ENCODE peak calls at places on chromosomes 12 and 14, in five cellular contexts. A, R, M, Y and X are unnamed samples.

GRCh38 chr12:121916719-121917118 is 1.7 kb upstream of the CFAP251 start:
- DNase-seq in A (no peak), R (no peak), M (peak), Y (no peak), X (peak)

GRCh38 chr12:79250186-79250585 is 385.6 kb downstream of the SYT1 start:
- DNase-seq in A (no peak), R (no peak), M (no peak), Y (no peak), X (no peak)

GRCh38 chr12:122870867-122871664 is 24.9 kb downstream of the VPS37B start:
- DNase-seq in A (no peak), R (peak), M (no peak), Y (peak), X (no peak)

GRCh38 chr12:56042430-56043203 is 899 bp downstream of the RPS26 start:
- DNase-seq in A (no peak), R (no peak), M (no peak), Y (no peak), X (no peak)

GRCh38 chr12:52796839-52797528 is 1.1 kb upstream of the KRT3 start:
- DNase-seq in A (no peak), R (no peak), M (no peak), Y (no peak), X (no peak)

GRCh38 chr14:72024043-72024407 is 91.8 kb downstream of the RGS6 start:
- DNase-seq in A (no peak), R (peak), M (peak), Y (no peak), X (no peak)

GRCh38 chr12:28089363-28089762 is 100.9 kb upstream of the CCDC91 start:
- DNase-seq in A (no peak), R (no peak), M (no peak), Y (no peak), X (no peak)

GRCh38 chr14:95507174-95507573 is 9.3 kb downstream of the SYNE3 start:
- DNase-seq in A (no peak), R (no peak), M (no peak), Y (peak), X (no peak)

GRCh38 chr14:85688024-85688423 is 158.1 kb downstream of the FLRT2 start:
- DNase-seq in A (no peak), R (no peak), M (no peak), Y (no peak), X (no peak)

GRCh38 chr12:58657175-58657574 is 263.1 kb downstream of the LRIG3 start:
- DNase-seq in A (no peak), R (no peak), M (no peak), Y (no peak), X (no peak)

GRCh38 chr12:56987551-56988053 is 18.7 kb downstream of the ZBTB39 start:
- DNase-seq in A (peak), R (peak), M (peak), Y (peak), X (peak)

GRCh38 chr12:51270067-51270846 is at the start of gene SMAGP:
- DNase-seq in A (peak), R (peak), M (peak), Y (peak), X (peak)

GRCh38 chr12:76586764-76587395 is 27.3 kb upstream of the OSBPL8 start:
- DNase-seq in A (no peak), R (peak), M (no peak), Y (no peak), X (peak)

GRCh38 chr12:67669217-67669924 is 20.8 kb downstream of the DYRK2 start:
- DNase-seq in A (no peak), R (no peak), M (no peak), Y (no peak), X (no peak)

GRCh38 chr12:121476477-121476876 is 76.6 kb downstream of the RNF34 start:
- DNase-seq in A (no peak), R (no peak), M (peak), Y (no peak), X (no peak)

GRCh38 chr14:63342381-63342780 is 23.6 kb upstream of the GPHB5 start:
- DNase-seq in A (no peak), R (no peak), M (no peak), Y (no peak), X (no peak)

GRCh38 chr12:46134852-46135251 is 134.0 kb downstream of the SLC38A1 start:
- DNase-seq in A (no peak), R (no peak), M (no peak), Y (no peak), X (no peak)

GRCh38 chr14:100540926-100541620 is 46.1 kb downstream of the BEGAIN start:
- DNase-seq in A (no peak), R (no peak), M (no peak), Y (peak), X (no peak)

GRCh38 chr12:114710151-114710550 is 26.2 kb upstream of the TBX3 start:
- DNase-seq in A (no peak), R (no peak), M (no peak), Y (no peak), X (no peak)

GRCh38 chr12:11773889-11774677 is 124.6 kb downstream of the ETV6 start:
- DNase-seq in A (no peak), R (no peak), M (no peak), Y (peak), X (no peak)

GRCh38 chr12:49131973-49132461 is 822 bp upstream of the TUBA1B start:
- DNase-seq in A (no peak), R (no peak), M (no peak), Y (no peak), X (no peak)
- TF ChIP-seq CTCF in A (no peak), R (no peak), M (no peak), Y (no peak), X (no peak)

DNA sequence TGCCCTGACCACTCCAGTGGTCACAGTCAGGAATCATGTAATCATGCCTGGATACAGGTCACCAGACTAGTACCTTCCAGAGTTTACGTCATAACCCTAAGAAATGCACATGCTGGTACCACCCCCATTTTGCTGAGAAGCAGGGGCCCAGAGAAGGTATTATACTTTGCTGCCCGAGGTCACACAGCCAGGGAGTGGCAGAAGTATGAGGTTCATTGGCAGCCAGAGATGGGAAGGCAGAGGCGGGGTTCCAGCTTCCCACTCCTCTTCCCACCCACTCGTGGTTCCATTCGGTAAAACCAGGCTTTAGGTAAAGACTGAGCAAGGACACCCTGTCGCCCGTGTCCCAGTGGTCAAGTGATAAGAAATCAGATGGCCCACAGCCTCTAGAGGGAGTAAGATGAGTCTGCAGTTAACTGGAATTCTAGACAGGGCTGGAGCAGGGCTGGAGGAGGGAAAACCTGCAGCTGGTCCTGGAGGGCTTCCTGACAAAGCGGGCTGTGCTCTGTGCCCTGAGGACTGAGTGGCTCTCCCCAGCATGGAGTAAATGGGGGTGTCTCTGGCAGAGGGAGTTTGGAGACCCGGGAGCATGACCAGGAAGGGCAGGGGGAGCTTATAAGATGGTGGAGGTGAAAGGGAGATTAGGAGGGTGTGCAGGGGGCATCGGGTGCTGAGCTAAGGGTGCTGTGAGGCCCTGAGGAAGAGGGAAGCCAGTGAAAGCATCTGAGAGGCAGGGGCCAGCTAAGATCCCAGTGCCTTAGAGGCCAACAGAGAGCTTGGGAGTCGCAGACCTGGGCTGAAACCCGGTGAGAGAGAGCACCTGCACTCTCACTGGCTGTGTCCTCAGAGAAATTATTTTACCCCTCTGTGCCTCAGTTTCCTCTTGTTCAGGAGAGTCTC is 5.7 kb downstream of the FAM222A start:
- DNase-seq in A (no peak), R (no peak), M (peak), Y (no peak), X (peak)
- TF ChIP-seq CTCF in A (no peak), R (no peak), M (peak), Y (no peak), X (peak)

DNA sequence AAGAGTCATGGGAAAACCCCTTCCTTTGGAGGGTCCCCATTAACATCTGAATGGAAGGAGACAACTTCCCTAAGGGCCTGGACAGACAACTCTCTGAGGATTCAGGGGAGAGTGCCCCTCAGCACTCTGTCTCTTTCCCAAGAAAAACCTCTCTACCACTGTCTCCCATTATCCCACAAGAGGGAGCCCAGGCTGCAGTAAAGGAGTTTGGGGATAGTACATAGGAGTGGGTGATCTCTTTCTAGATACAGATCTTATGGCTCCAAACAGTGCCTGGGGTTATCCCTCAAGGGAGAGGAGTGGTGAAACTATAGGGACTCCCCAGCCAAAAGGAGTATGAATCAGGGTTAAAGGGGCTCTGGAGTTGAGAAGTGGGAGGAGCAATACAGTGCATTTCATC is 6.1 kb downstream of the WNT10B start:
- DNase-seq in A (no peak), R (no peak), M (peak), Y (no peak), X (no peak)
- TF ChIP-seq CTCF in A (no peak), R (no peak), M (peak), Y (no peak), X (peak)

GRCh38 chr14:27528328-27528727 is 930.5 kb upstream of the NOVA1 start:
- DNase-seq in A (no peak), R (no peak), M (no peak), Y (no peak), X (no peak)
- TF ChIP-seq CTCF in A (no peak), R (no peak), M (peak), Y (peak), X (peak)